ENCODE peak calls at places on chromosomes 12 and 14, in five cellular contexts. V is CD4-positive, alpha-beta memory T cell; B is hepatocyte; N is heart left ventricle; P is left ventricle myocardium inferior. T is an unnamed sample.

GRCh38 chr12:89524201-89525001 is at the start of gene GALNT4:
- DNase-seq in V (peak; percentile 78), B (peak; percentile 94), N (peak; percentile 89), P (peak; percentile 86), T (peak; percentile 85)

GRCh38 chr14:21525995-21526671 is at the start of gene SALL2:
- DNase-seq in V (peak; percentile 47), B (peak; percentile 90), N (peak; percentile 77), P (peak; percentile 75), T (peak; percentile 93)

GRCh38 chr12:1104088-1104800 is 113.2 kb downstream of the ERC1 start:
- DNase-seq in V (no peak), B (no peak), N (no peak), P (no peak), T (no peak)

GRCh38 chr14:54567634-54568561 is 970 bp downstream of the SAMD4A start:
- DNase-seq in V (peak; percentile 51), B (peak; percentile 75), N (peak; percentile 42), P (peak; percentile 55), T (peak; percentile 38)

GRCh38 chr14:99320105-99320572 is 48.1 kb upstream of the BCL11B start:
- DNase-seq in V (peak; percentile 61), B (peak; percentile 22), N (no peak), P (peak; percentile 21), T (peak; percentile 71)

GRCh38 chr12:21962236-21962635 is 21.0 kb upstream of the ABCC9 start:
- DNase-seq in V (no peak), B (no peak), N (no peak), P (no peak), T (no peak)

GRCh38 chr14:100045687-100046344 is 19.4 kb upstream of the EVL start:
- DNase-seq in V (no peak), B (no peak), N (no peak), P (no peak), T (no peak)

GRCh38 chr12:57522887-57523705 is 472 bp downstream of the MBD6 start:
- DNase-seq in V (no peak), B (peak; percentile 85), N (peak; percentile 78), P (peak; percentile 67), T (peak; percentile 86)

GRCh38 chr12:16150290-16150689 is 127.2 kb downstream of the SLC15A5 start:
- DNase-seq in V (no peak), B (no peak), N (no peak), P (no peak), T (no peak)

GRCh38 chr14:53601409-53601808 is 355.2 kb downstream of the BMP4 start:
- DNase-seq in V (no peak), B (no peak), N (no peak), P (no peak), T (no peak)

GRCh38 chr12:118061876-118062791 is 1.2 kb upstream of the WSB2 start:
- DNase-seq in V (peak; percentile 4), B (peak; percentile 62), N (peak; percentile 31), P (peak; percentile 29), T (peak; percentile 44)

GRCh38 chr14:93231129-93231979 is 24.3 kb downstream of the UBR7 start:
- DNase-seq in V (no peak), B (no peak), N (peak; percentile 35), P (peak; percentile 17), T (no peak)

GRCh38 chr12:108596854-108597558 is 878 bp downstream of the TMEM119 start:
- DNase-seq in V (no peak), B (no peak), N (no peak), P (no peak), T (no peak)

GRCh38 chr12:34291426-34291901 is 269.2 kb downstream of the ALG10 start:
- DNase-seq in V (no peak), B (no peak), N (no peak), P (peak; percentile 8), T (no peak)

GRCh38 chr12:27511031-27511722 is 12.8 kb upstream of the PPFIBP1 start:
- DNase-seq in V (no peak), B (peak; percentile 14), N (no peak), P (no peak), T (no peak)

GRCh38 chr12:124551268-124552144 is 15.9 kb downstream of the NCOR2 start:
- DNase-seq in V (no peak), B (peak; percentile 62), N (peak; percentile 68), P (peak; percentile 68), T (no peak)

GRCh38 chr12:49133014-49133413 is 1.8 kb upstream of the TUBA1B start:
- DNase-seq in V (no peak), B (no peak), N (no peak), P (no peak), T (no peak)

GRCh38 chr12:2691340-2692111 is 103.2 kb upstream of the FKBP4 start:
- DNase-seq in V (peak; percentile 66), B (peak; percentile 44), N (no peak), P (no peak), T (peak; percentile 58)

GRCh38 chr14:91202234-91202974 is 42.1 kb downstream of the GPR68 start:
- DNase-seq in V (no peak), B (no peak), N (peak; percentile 33), P (peak; percentile 45), T (peak; percentile 84)

GRCh38 chr12:106769078-106769477 is 5.4 kb upstream of the RIC8B start:
- DNase-seq in V (no peak), B (no peak), N (no peak), P (no peak), T (no peak)

GRCh38 chr14:33922125-33922524 is 28.7 kb downstream of the EGLN3 start:
- DNase-seq in V (no peak), B (no peak), N (no peak), P (no peak), T (no peak)

GRCh38 chr12:87363497-87364084 is 665.6 kb downstream of the C12orf50 start:
- DNase-seq in V (no peak), B (no peak), N (no peak), P (no peak), T (no peak)

GRCh38 chr14:77557391-77557790 is 58.8 kb upstream of the ISM2 start:
- DNase-seq in V (no peak), B (no peak), N (no peak), P (no peak), T (no peak)

GRCh38 chr12:27334052-27334720 is 1.6 kb downstream of the BMAL2 start:
- DNase-seq in V (no peak), B (no peak), N (no peak), P (no peak), T (no peak)

GRCh38 chr12:124379938-124380754 is 85.3 kb downstream of the RFLNA start:
- DNase-seq in V (no peak), B (peak; percentile 73), N (peak; percentile 78), P (peak; percentile 66), T (no peak)

GRCh38 chr14:103696466-103697071 is 18.7 kb downstream of the XRCC3 start:
- DNase-seq in V (no peak), B (no peak), N (peak; percentile 53), P (peak; percentile 74), T (no peak)

GRCh38 chr14:99564256-99564902 is 39.6 kb downstream of the CCDC85C start:
- DNase-seq in V (no peak), B (peak; percentile 87), N (peak; percentile 79), P (peak; percentile 62), T (no peak)

GRCh38 chr12:22103418-22103817 is 57.4 kb downstream of the CMAS start:
- DNase-seq in V (no peak), B (no peak), N (no peak), P (no peak), T (no peak)

GRCh38 chr14:54836231-54836630 is 66.4 kb downstream of the GCH1 start:
- DNase-seq in V (no peak), B (no peak), N (no peak), P (no peak), T (no peak)

GRCh38 chr12:104699489-104700194 is 242.9 kb downstream of the CHST11 start:
- DNase-seq in V (no peak), B (no peak), N (no peak), P (no peak), T (no peak)

GRCh38 chr12:56929780-56930179 is 4.4 kb downstream of the SDR9C7 start:
- DNase-seq in V (no peak), B (no peak), N (no peak), P (no peak), T (no peak)

GRCh38 chr12:119071638-119072231 is 90.4 kb downstream of the SRRM4 start:
- DNase-seq in V (no peak), B (no peak), N (no peak), P (no peak), T (no peak)

GRCh38 chr14:85187521-85187920 is 342.4 kb upstream of the FLRT2 start:
- DNase-seq in V (no peak), B (no peak), N (no peak), P (no peak), T (no peak)

GRCh38 chr14:96095058-96095457 is 55.9 kb downstream of the C14orf132 start:
- DNase-seq in V (no peak), B (no peak), N (no peak), P (no peak), T (no peak)
- H3K4me1 ChIP-seq in V (no peaks in the 10 kb centered on the region), B (peaks cover 22% of the 10 kb centered on the region), N (no peaks in the 10 kb centered on the region), P (peaks cover 18% of the 10 kb centered on the region), T (no peaks in the 10 kb centered on the region)

DNA sequence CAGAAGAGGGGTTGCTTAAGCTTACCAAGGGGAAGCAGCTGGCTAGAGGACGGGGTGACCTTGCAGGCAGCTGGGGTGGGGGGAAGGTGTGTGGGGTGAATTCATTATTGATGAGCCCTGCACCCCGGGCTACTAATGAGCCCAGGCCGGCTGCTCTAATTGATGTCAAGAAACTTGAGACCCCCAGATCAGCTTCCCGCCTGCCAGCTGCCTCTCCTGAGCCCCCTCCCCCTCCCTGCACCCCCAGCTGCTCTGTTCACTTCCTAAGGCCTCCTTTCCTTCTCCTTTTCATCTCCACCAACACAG is 8.8 kb upstream of the ZNF385A start:
- DNase-seq in V (no peak), B (no peak), N (no peak), P (no peak), T (no peak)
- H3K4me1 ChIP-seq in V (peaks cover 39% of the 10 kb centered on the region), B (no peaks in the 10 kb centered on the region), N (no peaks in the 10 kb centered on the region), P (peaks cover 23% of the 10 kb centered on the region), T (no peaks in the 10 kb centered on the region)

GRCh38 chr14:22534547-22534946 is 54.5 kb downstream of the DAD1 start:
- DNase-seq in V (no peak), B (no peak), N (no peak), P (no peak), T (no peak)

GRCh38 chr14:22533739-22534359 is 55.2 kb downstream of the DAD1 start:
- DNase-seq in V (no peak), B (no peak), N (no peak), P (no peak), T (no peak)

GRCh38 chr14:22532345-22533056 is 56.5 kb downstream of the DAD1 start:
- DNase-seq in V (no peak), B (no peak), N (no peak), P (no peak), T (no peak)

GRCh38 chr14:22531451-22532344 is 57.3 kb downstream of the DAD1 start:
- DNase-seq in V (no peak), B (no peak), N (no peak), P (no peak), T (no peak)

GRCh38 chr14:22533057-22533704 is 55.8 kb downstream of the DAD1 start:
- DNase-seq in V (no peak), B (no peak), N (no peak), P (no peak), T (no peak)
- H3K4me1 ChIP-seq in V (peaks cover 99% of the 10 kb centered on the region), B (peaks cover 13% of the 10 kb centered on the region), N (peaks cover 9% of the 10 kb centered on the region), P (peaks cover 40% of the 10 kb centered on the region), T (no peaks in the 10 kb centered on the region)

DNA sequence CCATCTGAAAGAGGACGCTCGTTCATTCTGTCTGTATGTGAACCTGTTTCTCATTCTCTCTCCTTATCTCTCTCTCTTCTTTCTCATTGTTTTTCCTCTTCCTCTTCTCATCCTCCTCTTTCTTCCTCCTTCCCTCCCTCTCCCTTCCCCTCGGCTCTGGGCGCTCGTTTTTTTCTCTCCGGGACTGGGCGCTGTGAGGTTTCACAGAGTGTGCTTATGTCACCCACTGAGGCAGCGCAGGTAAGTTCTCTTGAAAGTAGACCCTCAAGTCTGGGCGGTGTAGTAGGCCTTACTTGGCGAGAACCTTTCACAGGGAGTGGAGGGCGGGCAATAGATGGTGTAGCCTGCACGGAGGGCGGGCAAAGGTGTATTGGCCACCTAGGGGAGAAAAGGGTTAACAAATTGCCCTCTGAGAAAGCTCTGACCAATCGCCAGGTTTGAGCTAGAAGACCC is 4.5 kb upstream of the SIX1 start:
- DNase-seq in V (no peak), B (no peak), N (no peak), P (no peak), T (no peak)
- H3K4me1 ChIP-seq in V (peaks cover 50% of the 10 kb centered on the region), B (peaks cover 19% of the 10 kb centered on the region), N (peaks cover 8% of the 10 kb centered on the region), P (peaks cover 63% of the 10 kb centered on the region), T (peaks cover 13% of the 10 kb centered on the region)